ENCODE peak calls at places on chromosomes 7 and 10, in ten cellular contexts. One of them, this sample, is unnamed.

GRCh38 chr7:39622609-39623311 is 612 bp upstream of the RALA start:
- DNase-seq in neural crest cell: no peak
- DNase-seq in cardiac fibroblast: no peak
- DNase-seq in NCI-H1092: peak
- DNase-seq in NCI-H1105: peak
- DNase-seq in nucleus accumbens: peak
- DNase-seq in hypothalamus: no peak
- DNase-seq in M059J: no peak
- DNase-seq in GM13977: no peak
- DNase-seq in Daoy: no peak
- DNase-seq in this sample: peak

GRCh38 chr7:92836489-92837213 is at the start of gene CDK6:
- DNase-seq in neural crest cell: peak
- DNase-seq in cardiac fibroblast: peak
- DNase-seq in NCI-H1092: no peak
- DNase-seq in NCI-H1105: no peak
- DNase-seq in nucleus accumbens: no peak
- DNase-seq in hypothalamus: no peak
- DNase-seq in M059J: peak
- DNase-seq in GM13977: peak
- DNase-seq in Daoy: peak
- DNase-seq in this sample: peak

GRCh38 chr10:133230023-133230319 is at the start of gene UTF1:
- DNase-seq in neural crest cell: no peak
- DNase-seq in cardiac fibroblast: no peak
- DNase-seq in NCI-H1092: no peak
- DNase-seq in NCI-H1105: no peak
- DNase-seq in nucleus accumbens: no peak
- DNase-seq in hypothalamus: no peak
- DNase-seq in M059J: no peak
- DNase-seq in GM13977: no peak
- DNase-seq in Daoy: no peak
- DNase-seq in this sample: no peak

GRCh38 chr7:28041508-28042314 is 138.9 kb downstream of the JAZF1 start:
- DNase-seq in neural crest cell: no peak
- DNase-seq in cardiac fibroblast: peak
- DNase-seq in NCI-H1092: no peak
- DNase-seq in NCI-H1105: no peak
- DNase-seq in nucleus accumbens: no peak
- DNase-seq in hypothalamus: no peak
- DNase-seq in M059J: peak
- DNase-seq in GM13977: no peak
- DNase-seq in Daoy: peak
- DNase-seq in this sample: no peak

GRCh38 chr7:50421043-50421442 is 29.1 kb downstream of the FIGNL1 start:
- DNase-seq in neural crest cell: no peak
- DNase-seq in cardiac fibroblast: no peak
- DNase-seq in NCI-H1092: no peak
- DNase-seq in NCI-H1105: no peak
- DNase-seq in nucleus accumbens: no peak
- DNase-seq in hypothalamus: no peak
- DNase-seq in M059J: no peak
- DNase-seq in GM13977: no peak
- DNase-seq in Daoy: no peak
- DNase-seq in this sample: no peak

GRCh38 chr7:21912931-21913780 is 32.5 kb downstream of the CDCA7L start:
- DNase-seq in neural crest cell: no peak
- DNase-seq in cardiac fibroblast: no peak
- DNase-seq in NCI-H1092: no peak
- DNase-seq in NCI-H1105: no peak
- DNase-seq in nucleus accumbens: no peak
- DNase-seq in hypothalamus: no peak
- DNase-seq in M059J: no peak
- DNase-seq in GM13977: no peak
- DNase-seq in Daoy: no peak
- DNase-seq in this sample: no peak

GRCh38 chr7:103685646-103686418 is 239.8 kb upstream of the SLC26A5 start:
- DNase-seq in neural crest cell: no peak
- DNase-seq in cardiac fibroblast: no peak
- DNase-seq in NCI-H1092: peak
- DNase-seq in NCI-H1105: peak
- DNase-seq in nucleus accumbens: no peak
- DNase-seq in hypothalamus: no peak
- DNase-seq in M059J: no peak
- DNase-seq in GM13977: no peak
- DNase-seq in Daoy: no peak
- DNase-seq in this sample: no peak

GRCh38 chr7:100884741-100885439 is 4.6 kb downstream of the UFSP1 start:
- DNase-seq in neural crest cell: no peak
- DNase-seq in cardiac fibroblast: no peak
- DNase-seq in NCI-H1092: no peak
- DNase-seq in NCI-H1105: no peak
- DNase-seq in nucleus accumbens: no peak
- DNase-seq in hypothalamus: no peak
- DNase-seq in M059J: no peak
- DNase-seq in GM13977: no peak
- DNase-seq in Daoy: no peak
- DNase-seq in this sample: no peak

GRCh38 chr10:59068581-59069191 is 107.8 kb upstream of the PHYHIPL start:
- DNase-seq in neural crest cell: no peak
- DNase-seq in cardiac fibroblast: no peak
- DNase-seq in NCI-H1092: no peak
- DNase-seq in NCI-H1105: no peak
- DNase-seq in nucleus accumbens: no peak
- DNase-seq in hypothalamus: no peak
- DNase-seq in M059J: no peak
- DNase-seq in GM13977: no peak
- DNase-seq in Daoy: no peak
- DNase-seq in this sample: no peak

GRCh38 chr7:13946181-13946580 is 43.3 kb downstream of the ETV1 start:
- DNase-seq in neural crest cell: no peak
- DNase-seq in cardiac fibroblast: peak
- DNase-seq in NCI-H1092: no peak
- DNase-seq in NCI-H1105: no peak
- DNase-seq in nucleus accumbens: no peak
- DNase-seq in hypothalamus: no peak
- DNase-seq in M059J: peak
- DNase-seq in GM13977: no peak
- DNase-seq in Daoy: no peak
- DNase-seq in this sample: no peak